ENCODE peak calls at places on chromosome 18, in seven cellular contexts. A is GM23338, V is transverse colon, S is SK-N-SH, K is spleen, O is HepG2, B is stomach. F is an unnamed sample. For H3K36me3, the result is how much of the 10 kb centered on the place peaks cover.

GRCh38 chr18:46829947-46830346 is 73.1 kb upstream of the ST8SIA5 start:
- DNase-seq in A (no peak), V (no peak), S (no peak), K (no peak), O (no peak), B (no peak), F (no peak)

GRCh38 chr18:54147439-54147838 is 77.0 kb downstream of the MBD2 start:
- DNase-seq in A (no peak), V (no peak), S (no peak), K (no peak), O (no peak), B (no peak), F (no peak)

GRCh38 chr18:46393230-46393629 is 263.8 kb downstream of the LOXHD1 start:
- DNase-seq in A (peak), V (no peak), S (peak), K (no peak), O (no peak), B (no peak), F (no peak)

GRCh38 chr18:27903906-27904305 is 273.0 kb downstream of the CDH2 start:
- DNase-seq in A (no peak), V (no peak), S (no peak), K (no peak), O (no peak), B (no peak), F (no peak)

GRCh38 chr18:43664487-43665008 is 387.3 kb upstream of the SYT4 start:
- DNase-seq in A (no peak), V (no peak), S (no peak), K (no peak), O (no peak), B (no peak), F (no peak)

GRCh38 chr18:32093106-32093511 is 1.4 kb downstream of the RNF138 start:
- DNase-seq in A (peak), V (peak), S (no peak), K (no peak), O (peak), B (peak), F (no peak)

GRCh38 chr18:69469444-69469919 is 68.8 kb downstream of the DOK6 start:
- DNase-seq in A (peak), V (no peak), S (peak), K (no peak), O (no peak), B (no peak), F (peak)

GRCh38 chr18:21270453-21270852 is 28.4 kb downstream of the GREB1L start:
- DNase-seq in A (no peak), V (no peak), S (no peak), K (no peak), O (no peak), B (no peak), F (no peak)

GRCh38 chr18:76697441-76697901 is 124.9 kb upstream of the ZNF236 start:
- DNase-seq in A (peak), V (peak), S (no peak), K (no peak), O (no peak), B (no peak), F (no peak)

GRCh38 chr18:26233208-26233607 is 7.0 kb downstream of the TAF4B start:
- DNase-seq in A (peak), V (no peak), S (no peak), K (no peak), O (peak), B (no peak), F (no peak)

GRCh38 chr18:77068890-77069312 is 63.7 kb downstream of the MBP start:
- DNase-seq in A (no peak), V (no peak), S (no peak), K (peak), O (no peak), B (no peak), F (no peak)

DNA sequence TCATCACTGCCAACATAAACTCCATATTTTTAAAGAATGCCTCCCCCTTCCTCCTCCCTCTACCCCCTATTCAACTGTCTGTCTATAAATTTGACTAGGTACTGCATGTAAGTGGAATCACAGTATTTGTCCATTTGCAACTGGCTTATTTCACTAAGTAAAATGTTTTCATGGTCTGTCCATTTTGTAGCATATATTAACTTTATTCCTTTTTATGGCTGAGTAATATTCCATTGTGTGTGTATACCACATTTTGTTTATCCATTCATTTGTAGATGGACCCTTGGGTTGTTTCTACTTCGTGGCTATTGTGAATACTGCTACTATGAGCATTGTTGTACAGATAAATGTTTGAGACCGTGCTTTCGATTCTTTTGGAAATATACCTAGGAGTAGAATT is 10.7 kb downstream of the SEH1L start:
- DNase-seq in A (no peak), V (no peak), S (no peak), K (no peak), O (no peak), B (no peak), F (no peak)
- H3K36me3 ChIP-seq in A (under half), V (under half), S (half or more), K (half or more), O (under half), B (under half), F (under half)

DNA sequence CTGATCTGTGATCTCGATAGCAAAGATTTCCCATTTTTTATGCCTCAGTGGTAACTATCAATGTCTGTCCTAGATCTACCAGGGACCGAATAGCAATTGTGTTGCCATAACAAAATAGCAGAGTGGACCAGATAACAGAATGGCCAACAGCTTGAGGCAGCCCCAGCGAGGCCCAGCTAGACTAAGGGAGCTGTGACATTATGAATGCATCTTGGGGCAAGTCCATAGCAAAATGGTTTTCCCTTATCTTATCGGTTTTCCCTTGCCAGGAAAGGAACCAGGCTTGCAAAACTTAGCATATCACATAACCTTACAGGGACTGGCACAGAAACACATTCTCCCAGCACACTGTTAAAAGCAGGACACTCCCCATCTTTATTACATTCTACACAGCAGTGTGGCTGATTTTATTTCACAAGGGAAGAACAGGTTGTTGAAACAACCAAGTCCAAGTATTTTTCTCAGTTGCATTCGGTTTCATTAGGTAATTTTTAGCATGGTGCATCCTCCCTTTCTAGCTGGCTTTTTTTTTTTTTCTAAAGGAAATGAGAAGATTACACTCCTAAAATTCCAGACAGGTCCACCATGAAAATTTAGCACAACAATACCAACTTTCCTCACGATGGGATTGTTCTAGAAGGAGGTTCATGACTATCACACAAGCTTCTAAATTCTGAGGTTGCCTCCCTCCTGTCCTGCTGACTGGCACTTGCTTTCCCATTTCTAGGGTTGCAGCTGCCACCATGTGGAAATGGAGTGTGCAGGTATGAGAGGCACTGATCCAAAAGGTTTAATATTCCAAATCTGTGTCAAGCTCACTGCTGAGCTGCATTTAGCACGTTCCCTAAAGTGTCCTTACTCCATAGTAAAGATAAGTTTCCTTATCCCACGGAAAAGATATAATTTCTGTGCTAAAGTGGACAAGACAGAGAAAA is 97.0 kb upstream of the SLC35G4 start:
- DNase-seq in A (peak), V (no peak), S (no peak), K (no peak), O (peak), B (no peak), F (no peak)
- TF ChIP-seq CTCF in A (peak), V (no peak), S (peak), K (no peak), O (peak), B (no peak), F (peak)

DNA sequence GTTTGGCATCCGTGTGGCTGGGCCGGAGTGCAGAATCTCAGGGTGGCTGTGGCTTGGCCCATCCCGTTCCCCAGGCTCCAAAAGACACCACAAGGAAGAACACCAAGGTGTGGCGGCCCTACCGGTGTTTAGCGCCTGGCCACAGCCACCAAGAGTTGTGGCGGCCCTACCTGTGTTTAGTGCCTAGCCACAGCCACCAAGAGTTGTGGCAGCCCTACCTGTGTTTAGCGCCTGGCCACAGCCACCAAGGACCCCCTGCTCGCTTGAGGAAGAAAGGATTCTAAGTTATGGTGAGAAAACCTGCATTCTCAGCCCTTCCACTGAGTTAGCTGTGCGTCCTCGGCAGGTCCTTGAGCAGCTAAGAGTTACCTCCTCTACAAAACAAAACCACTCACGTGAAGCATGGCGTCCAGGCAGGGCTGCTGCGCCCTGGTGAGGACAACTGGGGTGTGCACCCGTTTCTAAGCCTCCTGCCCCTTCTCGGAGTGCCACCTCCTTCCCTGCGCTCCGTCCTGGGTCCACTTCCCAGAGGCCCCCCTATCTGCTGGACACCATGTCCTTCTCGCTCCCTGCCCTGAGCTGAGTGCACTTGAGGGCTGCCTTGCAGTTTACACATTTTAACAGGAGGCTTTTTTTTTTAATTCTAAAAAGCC is 103.5 kb upstream of the SALL3 start:
- DNase-seq in A (no peak), V (no peak), S (no peak), K (no peak), O (no peak), B (no peak), F (no peak)
- TF ChIP-seq POLR2AphosphoS5 in A (no peak), V (no peak), S (no peak), K (no peak), O (no peak), B (no peak), F (no peak)

GRCh38 chr18:9545029-9545428 is 69.3 kb downstream of the PPP4R1 start:
- DNase-seq in A (no peak), V (no peak), S (no peak), K (no peak), O (no peak), B (no peak), F (no peak)

GRCh38 chr18:9550413-9550812 is 63.9 kb downstream of the PPP4R1 start:
- DNase-seq in A (no peak), V (no peak), S (no peak), K (no peak), O (no peak), B (no peak), F (no peak)

GRCh38 chr18:9549405-9549804 is 65.0 kb downstream of the PPP4R1 start:
- DNase-seq in A (no peak), V (no peak), S (no peak), K (no peak), O (no peak), B (no peak), F (no peak)

GRCh38 chr18:9546468-9546867 is 67.9 kb downstream of the PPP4R1 start:
- DNase-seq in A (no peak), V (no peak), S (no peak), K (no peak), O (no peak), B (no peak), F (no peak)

GRCh38 chr18:9547767-9548166 is 66.6 kb downstream of the PPP4R1 start:
- DNase-seq in A (no peak), V (no peak), S (no peak), K (no peak), O (no peak), B (no peak), F (no peak)
- H3K36me3 ChIP-seq in A (under half), V (under half), S (half or more), K (half or more), O (under half), B (under half), F (under half)

GRCh38 chr18:34723143-34723542 is 13.0 kb downstream of the DTNA start:
- DNase-seq in A (no peak), V (no peak), S (no peak), K (no peak), O (peak), B (no peak), F (no peak)
- TF ChIP-seq CTCF in A (no peak), V (no peak), S (peak), K (no peak), O (no peak), B (no peak), F (no peak)

GRCh38 chr18:73150199-73150598 is 282.4 kb upstream of the NETO1 start:
- DNase-seq in A (peak), V (no peak), S (no peak), K (no peak), O (no peak), B (no peak), F (no peak)

GRCh38 chr18:73147591-73147990 is 279.8 kb upstream of the NETO1 start:
- DNase-seq in A (no peak), V (no peak), S (no peak), K (no peak), O (no peak), B (no peak), F (no peak)

GRCh38 chr18:73151086-73151485 is 283.3 kb upstream of the NETO1 start:
- DNase-seq in A (no peak), V (no peak), S (no peak), K (no peak), O (no peak), B (no peak), F (no peak)

GRCh38 chr18:73156117-73156516 is 288.3 kb upstream of the NETO1 start:
- DNase-seq in A (no peak), V (no peak), S (no peak), K (no peak), O (no peak), B (no peak), F (no peak)

DNA sequence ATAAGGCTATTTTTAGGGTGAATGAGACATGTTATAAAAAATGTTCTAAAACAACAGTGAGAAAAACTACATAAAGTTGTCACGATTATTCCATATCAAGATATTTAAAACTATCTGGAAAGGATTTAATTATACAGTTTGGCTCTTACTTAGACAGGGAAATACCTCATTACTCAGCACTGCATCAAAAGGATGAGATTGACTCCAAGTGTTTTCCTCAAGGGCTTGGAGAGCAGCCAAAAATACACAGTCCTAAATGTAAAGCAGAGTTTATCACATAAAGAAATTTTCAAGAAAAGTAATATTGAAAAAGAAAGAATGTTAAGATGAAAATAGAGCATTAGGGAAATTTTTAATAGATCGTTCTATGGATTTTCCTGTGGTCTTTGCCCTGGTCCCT is 285.5 kb upstream of the NETO1 start:
- DNase-seq in A (no peak), V (no peak), S (no peak), K (no peak), O (no peak), B (no peak), F (no peak)
- TF ChIP-seq POLR2AphosphoS5 in A (no peak), V (no peak), S (no peak), K (no peak), O (no peak), B (no peak), F (no peak)

GRCh38 chr18:64053246-64053645 is 83.4 kb downstream of the SERPINB8 start:
- DNase-seq in A (no peak), V (no peak), S (no peak), K (no peak), O (no peak), B (no peak), F (no peak)
- H3K36me3 ChIP-seq in A (under half), V (under half), S (under half), K (under half), O (under half), B (under half), F (under half)